ENCODE peak calls at places on chromosome 7, in four cellular contexts. G, K, J and I are unnamed samples.

GRCh38 chr7:127650842-127651555 is 995 bp upstream of the SND1 start:
- DNase-seq in G (peak), J (no peak), K (no peak), I (no peak)

GRCh38 chr7:38637957-38638356 is 6.8 kb upstream of the AMPH start:
- DNase-seq in K (no peak), J (no peak), G (no peak), I (no peak)

GRCh38 chr7:156735861-156736260 is 95.3 kb downstream of the RNF32 start:
- DNase-seq in G (no peak), J (no peak), K (no peak), I (no peak)

GRCh38 chr7:64892116-64892515 is 11.0 kb upstream of the ZNF273 start:
- DNase-seq in K (no peak), J (no peak), G (no peak), I (no peak)

GRCh38 chr7:75638607-75639070 is 100.1 kb downstream of the HIP1 start:
- DNase-seq in J (peak), K (no peak), G (no peak), I (no peak)

GRCh38 chr7:5117095-5117970 is 71.7 kb downstream of the RBAK start:
- DNase-seq in G (no peak), K (no peak), J (no peak), I (no peak)

GRCh38 chr7:27346531-27347260 is 104.1 kb downstream of the EVX1 start:
- DNase-seq in J (no peak), K (peak), G (peak), I (peak)

GRCh38 chr7:74155810-74156395 is 18.3 kb upstream of the EIF4H start:
- DNase-seq in J (no peak), G (no peak), K (no peak), I (no peak)

GRCh38 chr7:106610996-106611886 is 49.7 kb downstream of the CCDC71L start:
- DNase-seq in K (no peak), G (peak), J (no peak), I (no peak)

GRCh38 chr7:118867860-118868259 is 643.4 kb downstream of the ANKRD7 start:
- DNase-seq in G (no peak), K (no peak), J (no peak), I (no peak)

GRCh38 chr7:909358-910329 is 33.3 kb downstream of the GET4 start:
- DNase-seq in K (no peak), J (peak), G (no peak), I (no peak)

GRCh38 chr7:66771795-66772194 is 31.3 kb downstream of the RABGEF1 start:
- DNase-seq in J (no peak), G (no peak), K (no peak), I (no peak)

GRCh38 chr7:140393756-140394306 is 4.5 kb downstream of the SLC37A3 start:
- DNase-seq in K (no peak), G (no peak), J (no peak), I (no peak)

GRCh38 chr7:2598175-2598823 is 33.5 kb upstream of the TTYH3 start:
- DNase-seq in G (no peak), K (no peak), J (no peak), I (no peak)

GRCh38 chr7:36303202-36304098 is 86.2 kb upstream of the ANLN start:
- DNase-seq in G (peak), J (no peak), K (peak), I (peak)

GRCh38 chr7:106064329-106064728 is 47.8 kb downstream of the SYPL1 start:
- DNase-seq in K (no peak), G (no peak), J (no peak), I (no peak)

GRCh38 chr7:92768501-92769360 is 67.6 kb downstream of the CDK6 start:
- DNase-seq in J (no peak), G (no peak), K (no peak), I (no peak)

GRCh38 chr7:128122577-128123290 is 91.5 kb upstream of the LRRC4 start:
- DNase-seq in J (no peak), G (no peak), K (no peak), I (no peak)

GRCh38 chr7:118324790-118325449 is 100.4 kb downstream of the ANKRD7 start:
- DNase-seq in J (no peak), G (no peak), K (no peak), I (no peak)

GRCh38 chr7:106313456-106313891 is 28.7 kb upstream of the NAMPT start:
- DNase-seq in J (no peak), G (no peak), K (peak), I (peak)

GRCh38 chr7:41584746-41585145 is 118.1 kb downstream of the INHBA start:
- DNase-seq in G (no peak), K (no peak), J (no peak), I (no peak)

GRCh38 chr7:112624416-112624815 is 143.6 kb downstream of the LSMEM1 start:
- DNase-seq in J (no peak), G (no peak), K (no peak), I (no peak)

GRCh38 chr7:75963383-75963995 is 30.9 kb downstream of the TMEM120A start:
- DNase-seq in K (no peak), G (no peak), J (no peak), I (no peak)

GRCh38 chr7:44395067-44395466 is 69.7 kb upstream of the CAMK2B start:
- DNase-seq in G (no peak), K (no peak), J (no peak), I (no peak)

GRCh38 chr7:73885975-73886798 is 25.2 kb downstream of the TMEM270 start:
- DNase-seq in K (no peak), J (no peak), G (no peak), I (peak)

GRCh38 chr7:141198191-141198958 is 124.5 kb downstream of the TMEM178B start:
- DNase-seq in J (no peak), G (no peak), K (no peak), I (no peak)

GRCh38 chr7:28068811-28069216 is 111.8 kb downstream of the JAZF1 start:
- DNase-seq in G (no peak), J (no peak), K (no peak), I (no peak)

GRCh38 chr7:111770116-111770515 is 207.8 kb upstream of the IMMP2L start:
- DNase-seq in J (no peak), G (no peak), K (no peak), I (no peak)